ENCODE peak calls at places on chromosome 20, in nine cellular contexts. S is mucosa of descending colon; O is psoas muscle; I is CD8-positive, alpha-beta T cell; B is GM23338; L is astrocyte of the spinal cord; N is mesothelial cell of epicardium; Y is breast epithelium; J is colonic mucosa. P is an unnamed sample.

GRCh38 chr20:38129893-38130609 is 35.0 kb downstream of the TGM2 start:
- DNase-seq in S (no peak), O (peak), I (no peak), B (no peak), L (no peak), N (no peak), Y (no peak), J (no peak), P (no peak)

GRCh38 chr20:54209216-54209813 is 1.4 kb downstream of the PFDN4 start:
- DNase-seq in S (no peak), O (no peak), I (no peak), B (no peak), L (no peak), N (no peak), Y (no peak), J (no peak), P (no peak)

GRCh38 chr20:41717464-41717863 is 99.3 kb upstream of the CHD6 start:
- DNase-seq in S (no peak), O (no peak), I (no peak), B (no peak), L (no peak), N (no peak), Y (no peak), J (no peak), P (no peak)

GRCh38 chr20:4966826-4967751 is 34.2 kb downstream of the SLC23A2 start:
- DNase-seq in S (no peak), O (no peak), I (no peak), B (no peak), L (no peak), N (no peak), Y (no peak), J (no peak), P (no peak)

GRCh38 chr20:10679269-10679668 is 5.5 kb upstream of the JAG1 start:
- DNase-seq in S (no peak), O (no peak), I (no peak), B (no peak), L (no peak), N (no peak), Y (no peak), J (no peak), P (no peak)

GRCh38 chr20:29313481-29313880 is 1944.0 kb upstream of the DEFB115 start:
- DNase-seq in S (no peak), O (peak), I (no peak), B (peak), L (no peak), N (no peak), Y (no peak), J (no peak), P (no peak)

GRCh38 chr20:35146299-35146921 is 726 bp downstream of the EDEM2 start:
- DNase-seq in S (peak), O (no peak), I (no peak), B (peak), L (peak), N (no peak), Y (no peak), J (peak), P (peak)

GRCh38 chr20:62363920-62364851 is 2.9 kb downstream of the LAMA5 start:
- DNase-seq in S (no peak), O (peak), I (no peak), B (peak), L (no peak), N (no peak), Y (no peak), J (no peak), P (no peak)

GRCh38 chr20:33676121-33676520 is 1.9 kb upstream of the NECAB3 start:
- DNase-seq in S (no peak), O (no peak), I (no peak), B (no peak), L (no peak), N (no peak), Y (no peak), J (no peak), P (no peak)

DNA sequence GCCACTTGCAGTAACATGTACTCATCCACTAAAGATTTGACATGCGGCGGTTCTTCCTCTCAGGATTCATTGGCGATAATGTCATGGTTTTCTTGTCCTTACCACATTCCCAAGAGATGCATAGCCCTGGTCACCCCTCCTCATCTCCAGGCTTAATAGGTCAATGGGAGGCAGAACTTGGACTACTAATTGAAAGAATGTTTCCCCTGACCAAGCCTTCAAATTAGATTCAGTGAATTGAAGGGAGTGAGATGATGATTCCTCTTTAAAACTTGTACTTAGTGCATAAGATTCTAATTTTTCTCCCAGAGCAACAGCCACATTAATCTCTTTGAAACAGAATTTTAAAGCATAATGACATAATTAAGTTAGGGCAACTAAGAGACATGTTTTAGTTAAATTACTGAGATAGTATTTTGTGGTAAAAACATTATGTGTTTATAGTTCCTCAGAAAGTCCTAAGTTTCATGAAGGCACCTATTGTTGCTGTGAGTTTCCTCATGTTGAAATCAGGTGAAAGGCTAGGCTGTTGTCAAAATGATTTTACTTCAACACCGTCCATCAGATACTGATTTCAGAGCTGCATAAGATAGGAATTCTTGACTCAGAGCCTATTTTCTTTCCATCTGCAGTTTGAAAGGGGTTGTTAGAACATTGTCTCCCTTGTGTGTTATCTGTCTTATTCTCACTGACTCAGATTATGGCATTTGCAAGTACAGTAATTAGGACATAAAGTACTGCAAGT is 48.5 kb downstream of the STK4 start:
- DNase-seq in S (no peak), O (no peak), I (no peak), B (no peak), L (peak), N (no peak), Y (no peak), J (no peak), P (no peak)
- TF ChIP-seq CTCF in S (no peak), O (no peak), I (no peak), B (no peak), L (no peak), N (no peak), Y (no peak), J (no peak), P (no peak)

DNA sequence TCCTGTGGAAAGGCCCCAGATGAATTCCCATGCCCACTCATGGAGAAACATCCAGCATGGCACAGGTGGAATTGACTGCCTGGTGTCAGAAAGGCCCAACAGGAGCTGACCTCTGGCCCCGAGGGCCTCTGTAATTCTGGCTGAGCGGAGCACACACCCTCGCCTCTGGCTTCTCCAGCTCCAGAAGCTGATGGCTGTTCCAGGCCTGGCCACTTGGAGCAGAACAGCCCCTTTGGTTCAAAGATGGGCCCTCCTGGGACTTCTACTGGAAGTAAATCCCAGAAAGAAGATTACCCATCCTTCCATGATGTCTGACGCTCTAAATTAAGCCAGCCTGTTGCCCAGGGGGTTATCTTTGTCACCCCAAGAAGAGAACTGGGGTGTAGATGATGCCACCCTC is 275.1 kb upstream of the CDH4 start:
- DNase-seq in S (no peak), O (no peak), I (no peak), B (peak), L (no peak), N (no peak), Y (no peak), J (no peak), P (no peak)
- TF ChIP-seq CTCF in S (no peak), O (no peak), I (no peak), B (no peak), L (no peak), N (no peak), Y (no peak), J (no peak), P (no peak)

GRCh38 chr20:19995220-19995863 is 21.8 kb upstream of the NAA20 start:
- DNase-seq in S (peak), O (no peak), I (no peak), B (peak), L (peak), N (no peak), Y (no peak), J (no peak), P (no peak)
- TF ChIP-seq CTCF in S (peak), O (peak), I (peak), B (peak), L (peak), N (peak), Y (peak), J (peak), P (peak)

DNA sequence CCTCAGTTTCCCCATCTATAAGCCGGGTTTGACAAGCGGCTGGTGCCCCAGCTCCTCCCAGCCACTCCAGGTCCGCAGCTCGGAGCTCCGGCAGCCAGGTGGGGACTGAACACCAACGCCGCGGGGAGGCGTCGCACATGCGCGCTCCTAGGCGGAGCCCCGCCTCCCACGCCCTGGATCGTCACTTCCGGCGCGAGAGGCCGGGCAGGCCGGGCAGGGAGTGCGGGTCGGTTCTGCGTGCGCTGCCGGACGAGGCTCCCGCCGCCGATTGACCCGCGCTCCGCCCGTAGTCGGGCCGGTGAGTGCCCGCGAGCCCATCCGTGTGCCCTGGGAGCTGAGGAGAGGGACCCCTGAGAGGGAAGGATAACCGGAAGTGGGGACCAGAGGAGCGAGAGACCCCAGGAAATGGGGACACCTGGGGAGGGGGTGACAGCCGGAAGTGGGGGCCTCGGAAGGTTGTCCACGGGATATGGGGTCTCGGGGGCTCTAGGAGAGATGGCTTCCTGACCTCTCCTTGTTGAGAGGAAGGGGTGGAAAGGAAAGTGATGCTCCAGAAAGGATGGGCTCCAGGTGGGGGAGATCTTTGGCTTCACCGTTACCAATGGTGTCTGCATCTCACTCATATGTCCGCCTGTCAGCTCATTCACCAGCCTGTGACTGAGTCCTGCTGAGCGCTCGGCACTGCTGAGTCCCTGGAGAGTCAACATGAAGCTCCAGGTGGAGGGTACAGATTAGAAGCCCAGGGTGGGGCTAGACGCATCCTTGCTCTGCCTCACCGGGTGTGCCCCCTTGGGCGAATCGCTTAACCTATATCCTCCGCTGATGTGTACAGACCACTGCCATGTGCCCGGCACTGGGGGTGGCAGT is at the start of gene TTPAL:
- DNase-seq in S (peak), O (peak), I (peak), B (peak), L (peak), N (peak), Y (peak), J (peak), P (peak)
- TF ChIP-seq CTCF in S (peak), O (peak), I (peak), B (peak), L (peak), N (no peak), Y (no peak), J (no peak), P (no peak)

GRCh38 chr20:47356220-47356525 is 326 bp downstream of the ZMYND8 start:
- DNase-seq in S (no peak), O (no peak), I (no peak), B (no peak), L (no peak), N (no peak), Y (no peak), J (no peak), P (no peak)

GRCh38 chr20:47358052-47358671 is 1.7 kb upstream of the ZMYND8 start:
- DNase-seq in S (no peak), O (peak), I (no peak), B (no peak), L (peak), N (no peak), Y (no peak), J (no peak), P (no peak)

GRCh38 chr20:47356526-47357295 is at the start of gene ZMYND8:
- DNase-seq in S (peak), O (peak), I (peak), B (peak), L (peak), N (peak), Y (peak), J (peak), P (peak)

GRCh38 chr20:47358672-47359532 is 2.4 kb upstream of the ZMYND8 start:
- DNase-seq in S (peak), O (peak), I (no peak), B (peak), L (peak), N (no peak), Y (peak), J (peak), P (no peak)

GRCh38 chr20:47357296-47358051 is 975 bp upstream of the ZMYND8 start:
- DNase-seq in S (peak), O (peak), I (peak), B (peak), L (peak), N (peak), Y (peak), J (peak), P (peak)
- TF ChIP-seq CTCF in S (no peak), O (no peak), I (no peak), B (no peak), L (no peak), N (no peak), Y (no peak), J (no peak), P (no peak)

GRCh38 chr20:61030130-61030529 is 221.9 kb upstream of the CDH4 start:
- DNase-seq in S (no peak), O (no peak), I (no peak), B (no peak), L (no peak), N (no peak), Y (no peak), J (no peak), P (no peak)
- TF ChIP-seq CTCF in S (no peak), O (no peak), I (no peak), B (no peak), L (no peak), N (no peak), Y (no peak), J (no peak), P (no peak)